ENCODE peak calls at places on chromosomes 11 and 22, in five cellular contexts. One of them, this sample, is unnamed.

GRCh38 chr11:108218912-108219783 is 3.3 kb downstream of the NPAT start:
- DNase-seq in GM23248: no peak
- DNase-seq in GM23338: peak; percentile 63
- DNase-seq in MM.1S: no peak
- DNase-seq in SK-N-SH: no peak
- DNase-seq in this sample: no peak

GRCh38 chr11:72712168-72712721 is 38.0 kb upstream of the PDE2A start:
- DNase-seq in GM23248: no peak
- DNase-seq in GM23338: no peak
- DNase-seq in MM.1S: no peak
- DNase-seq in SK-N-SH: peak; percentile 52
- DNase-seq in this sample: no peak

GRCh38 chr11:27331984-27332383 is 31.0 kb downstream of the CCDC34 start:
- DNase-seq in GM23248: peak; percentile 27
- DNase-seq in GM23338: no peak
- DNase-seq in MM.1S: no peak
- DNase-seq in SK-N-SH: no peak
- DNase-seq in this sample: no peak

GRCh38 chr11:83306385-83307080 is 20.4 kb upstream of the CCDC90B start:
- DNase-seq in GM23248: no peak
- DNase-seq in GM23338: peak; percentile 24
- DNase-seq in MM.1S: no peak
- DNase-seq in SK-N-SH: no peak
- DNase-seq in this sample: no peak

GRCh38 chr22:33871935-33872334 is 48.3 kb downstream of the LARGE1 start:
- DNase-seq in GM23248: no peak
- DNase-seq in GM23338: no peak
- DNase-seq in MM.1S: no peak
- DNase-seq in SK-N-SH: no peak
- DNase-seq in this sample: no peak

GRCh38 chr11:35615911-35616900 is 2.1 kb upstream of the FJX1 start:
- DNase-seq in GM23248: peak; percentile 81
- DNase-seq in GM23338: peak; percentile 62
- DNase-seq in MM.1S: peak; percentile 68
- DNase-seq in SK-N-SH: peak; percentile 52
- DNase-seq in this sample: peak; percentile 58

GRCh38 chr11:21072517-21072916 is 403.1 kb downstream of the NELL1 start:
- DNase-seq in GM23248: no peak
- DNase-seq in GM23338: no peak
- DNase-seq in MM.1S: peak; percentile 62
- DNase-seq in SK-N-SH: no peak
- DNase-seq in this sample: no peak

GRCh38 chr11:92304271-92304670 is 79.7 kb downstream of the FAT3 start:
- DNase-seq in GM23248: peak; percentile 20
- DNase-seq in GM23338: no peak
- DNase-seq in MM.1S: no peak
- DNase-seq in SK-N-SH: no peak
- DNase-seq in this sample: no peak

GRCh38 chr11:45994421-45995341 is 72.2 kb downstream of the LARGE2 start:
- DNase-seq in GM23248: peak; percentile 49
- DNase-seq in GM23338: peak; percentile 83
- DNase-seq in MM.1S: peak; percentile 65
- DNase-seq in SK-N-SH: peak; percentile 25
- DNase-seq in this sample: no peak

GRCh38 chr11:110599207-110599606 is 113.0 kb downstream of the ARHGAP20 start:
- DNase-seq in GM23248: no peak
- DNase-seq in GM23338: no peak
- DNase-seq in MM.1S: no peak
- DNase-seq in SK-N-SH: no peak
- DNase-seq in this sample: no peak

GRCh38 chr11:73246303-73246702 is 25.8 kb upstream of the P2RY6 start:
- DNase-seq in GM23248: no peak
- DNase-seq in GM23338: no peak
- DNase-seq in MM.1S: no peak
- DNase-seq in SK-N-SH: no peak
- DNase-seq in this sample: no peak

GRCh38 chr11:128318856-128319474 is 268.4 kb downstream of the ETS1 start:
- DNase-seq in GM23248: no peak
- DNase-seq in GM23338: no peak
- DNase-seq in MM.1S: no peak
- DNase-seq in SK-N-SH: no peak
- DNase-seq in this sample: peak; percentile 14

GRCh38 chr22:50585238-50585637 is 2.6 kb upstream of the CHKB start:
- DNase-seq in GM23248: no peak
- DNase-seq in GM23338: no peak
- DNase-seq in MM.1S: no peak
- DNase-seq in SK-N-SH: no peak
- DNase-seq in this sample: no peak

GRCh38 chr22:23267225-23268043 is 87.1 kb downstream of the BCR start:
- DNase-seq in GM23248: no peak
- DNase-seq in GM23338: no peak
- DNase-seq in MM.1S: no peak
- DNase-seq in SK-N-SH: peak; percentile 72
- DNase-seq in this sample: peak; percentile 34

GRCh38 chr11:37280194-37280593 is 682.2 kb upstream of the RAG2 start:
- DNase-seq in GM23248: no peak
- DNase-seq in GM23338: no peak
- DNase-seq in MM.1S: no peak
- DNase-seq in SK-N-SH: no peak
- DNase-seq in this sample: no peak

GRCh38 chr11:10489444-10489785 is 34.4 kb downstream of the AMPD3 start:
- DNase-seq in GM23248: no peak
- DNase-seq in GM23338: no peak
- DNase-seq in MM.1S: no peak
- DNase-seq in SK-N-SH: no peak
- DNase-seq in this sample: no peak

GRCh38 chr11:18706330-18707243 is 8.0 kb downstream of the TMEM86A start:
- DNase-seq in GM23248: peak; percentile 26
- DNase-seq in GM23338: peak; percentile 88
- DNase-seq in MM.1S: no peak
- DNase-seq in SK-N-SH: peak; percentile 90
- DNase-seq in this sample: peak; percentile 51

GRCh38 chr11:117930668-117931330 is 1.6 kb upstream of the TMPRSS13 start:
- DNase-seq in GM23248: no peak
- DNase-seq in GM23338: no peak
- DNase-seq in MM.1S: no peak
- DNase-seq in SK-N-SH: no peak
- DNase-seq in this sample: peak; percentile 49

GRCh38 chr11:72776844-72777754 is 16.7 kb downstream of the STARD10 start:
- DNase-seq in GM23248: no peak
- DNase-seq in GM23338: no peak
- DNase-seq in MM.1S: no peak
- DNase-seq in SK-N-SH: no peak
- DNase-seq in this sample: no peak

DNA sequence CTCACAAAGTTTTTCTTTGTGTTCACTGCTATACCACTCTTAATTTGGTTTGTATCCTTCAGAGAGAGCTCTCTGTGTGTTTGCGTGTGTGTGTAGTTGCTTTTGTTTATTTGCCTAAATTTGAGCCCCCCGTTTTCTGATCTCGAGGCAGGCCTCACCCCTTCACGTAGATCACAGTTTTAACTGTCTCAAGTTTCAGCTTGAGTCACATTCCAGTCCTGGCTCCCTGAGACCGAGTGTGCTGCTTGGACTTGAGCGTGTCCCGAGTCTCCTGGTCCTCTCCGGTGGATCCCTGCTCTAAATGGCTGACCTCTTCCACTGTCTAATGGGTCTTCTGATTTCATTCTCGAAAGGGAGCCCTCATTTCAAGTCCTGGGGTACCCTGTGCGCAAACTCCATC is 9.2 kb downstream of the SPINDOC start:
- DNase-seq in GM23248: no peak
- DNase-seq in GM23338: no peak
- DNase-seq in MM.1S: no peak
- DNase-seq in SK-N-SH: no peak
- DNase-seq in this sample: no peak
- H3K4me2 ChIP-seq in GM23248: no peak overlapping the region
- H3K4me2 ChIP-seq in GM23338: no peak overlapping the region
- H3K4me2 ChIP-seq in MM.1S: no peak overlapping the region
- H3K4me2 ChIP-seq in SK-N-SH: no peak overlapping the region
- H3K4me2 ChIP-seq in this sample: no peak overlapping the region

DNA sequence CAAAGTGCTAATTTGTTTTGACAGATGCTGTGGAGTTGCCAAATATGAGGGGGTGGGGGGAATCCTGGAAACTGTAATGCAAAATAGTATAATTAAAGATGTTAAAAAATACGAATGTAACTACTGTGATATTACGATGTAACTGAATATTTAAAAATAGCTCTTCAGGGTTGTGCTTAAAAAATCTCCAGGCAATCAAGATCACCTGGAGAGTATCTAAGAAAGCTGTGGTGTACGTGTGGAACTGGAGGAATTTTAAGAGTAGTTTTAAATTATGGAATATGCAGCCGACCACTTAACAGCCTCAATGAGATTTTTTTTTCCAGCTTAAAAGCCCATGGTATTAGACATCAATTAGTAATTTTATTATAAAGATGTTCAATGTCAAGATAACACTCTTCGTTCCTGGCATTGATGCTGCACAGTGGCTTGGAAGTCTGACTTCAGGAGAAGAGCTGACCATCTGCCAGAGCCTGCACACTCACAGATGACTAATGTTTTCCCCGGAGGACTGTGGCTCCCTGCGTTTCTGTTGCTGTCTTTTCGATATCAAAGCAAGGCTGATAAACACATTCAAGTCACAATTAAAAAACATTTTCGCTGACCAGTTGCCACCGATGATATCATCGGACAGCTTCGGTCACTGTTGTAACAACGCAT is 122.0 kb upstream of the RCN1 start:
- DNase-seq in GM23248: peak; percentile 94
- DNase-seq in GM23338: no peak
- DNase-seq in MM.1S: no peak
- DNase-seq in SK-N-SH: peak; percentile 62
- DNase-seq in this sample: no peak
- H3K4me2 ChIP-seq in GM23248: peak overlapping the region; percentile 19
- H3K4me2 ChIP-seq in GM23338: no peak overlapping the region
- H3K4me2 ChIP-seq in MM.1S: no peak overlapping the region
- H3K4me2 ChIP-seq in SK-N-SH: peak overlapping the region; percentile 68
- H3K4me2 ChIP-seq in this sample: no peak overlapping the region

DNA sequence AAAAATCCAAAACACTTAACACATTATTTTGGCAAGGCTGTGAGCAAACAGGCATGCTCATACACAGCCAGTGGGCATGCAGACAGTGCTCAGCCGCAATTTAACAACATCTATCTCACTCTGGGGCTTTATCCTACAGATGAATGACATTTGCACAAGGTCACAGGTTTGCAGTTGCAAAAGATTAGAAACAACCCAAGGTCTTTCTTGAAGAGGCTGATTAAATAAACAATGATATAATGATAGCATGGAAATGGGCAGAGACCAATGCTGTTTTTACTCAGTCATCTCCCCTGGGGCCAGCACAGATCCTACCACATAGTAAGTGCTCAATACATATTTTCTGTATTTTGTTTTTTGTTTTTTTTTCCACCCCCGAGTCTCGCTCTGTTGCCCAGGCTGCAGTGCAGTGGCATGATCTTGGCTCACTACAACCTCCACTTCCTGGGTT is 9.4 kb downstream of the A4GALT start:
- DNase-seq in GM23248: no peak
- DNase-seq in GM23338: no peak
- DNase-seq in MM.1S: no peak
- DNase-seq in SK-N-SH: no peak
- DNase-seq in this sample: no peak
- H3K4me2 ChIP-seq in GM23248: no peak overlapping the region
- H3K4me2 ChIP-seq in GM23338: no peak overlapping the region
- H3K4me2 ChIP-seq in MM.1S: no peak overlapping the region
- H3K4me2 ChIP-seq in SK-N-SH: no peak overlapping the region
- H3K4me2 ChIP-seq in this sample: peak overlapping the region; percentile 40

DNA sequence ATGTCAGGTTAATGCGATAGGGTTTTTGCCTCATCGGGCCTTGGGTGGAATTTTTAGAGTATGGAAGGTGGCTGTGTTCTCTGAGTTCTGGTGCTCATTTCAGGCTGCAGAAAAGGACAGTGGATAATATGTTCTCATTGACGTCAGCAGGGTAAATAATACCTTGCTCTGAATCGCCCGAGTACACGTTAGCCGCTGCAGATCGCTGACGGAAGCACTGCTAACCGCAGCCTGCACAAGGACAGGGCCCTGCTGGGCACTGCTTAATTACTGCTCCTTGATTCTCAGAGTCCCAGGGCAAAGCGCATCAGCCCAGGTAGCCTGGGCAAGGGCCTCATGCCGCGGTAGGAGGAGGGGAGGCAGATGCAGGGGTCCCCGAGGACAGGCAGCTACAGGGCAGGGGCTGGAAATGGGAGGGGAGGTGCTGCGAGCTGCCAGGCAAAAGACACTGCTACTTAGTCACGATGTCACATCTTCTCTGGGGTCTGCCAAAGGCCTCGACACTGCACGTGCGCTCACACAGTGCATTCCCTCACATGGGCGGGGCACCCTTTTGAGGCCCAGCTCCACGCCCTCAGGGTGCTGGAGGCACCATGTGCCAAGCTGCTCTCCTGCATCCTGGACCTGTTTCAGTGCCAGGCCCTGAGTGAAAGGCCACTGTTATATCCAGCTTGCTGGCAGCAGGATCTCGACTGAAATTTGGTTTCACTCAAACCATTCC is 35.2 kb downstream of the PPP2R1B start:
- DNase-seq in GM23248: peak; percentile 51
- DNase-seq in GM23338: no peak
- DNase-seq in MM.1S: no peak
- DNase-seq in SK-N-SH: peak; percentile 49
- DNase-seq in this sample: no peak
- H3K4me2 ChIP-seq in GM23248: no peak overlapping the region
- H3K4me2 ChIP-seq in GM23338: no peak overlapping the region
- H3K4me2 ChIP-seq in MM.1S: no peak overlapping the region
- H3K4me2 ChIP-seq in SK-N-SH: no peak overlapping the region
- H3K4me2 ChIP-seq in this sample: no peak overlapping the region